ENCODE peak calls at places on chromosomes 7 and 10, in eight cellular contexts. D is heart right ventricle; P is psoas muscle; F is adrenal gland; E is naive thymus-derived CD4-positive, alpha-beta T cell; G is CD8-positive, alpha-beta T cell; M is heart left ventricle; A is A549. U is an unnamed sample.

GRCh38 chr10:101617102-101617823 is 29.1 kb downstream of the DPCD start:
- DNase-seq in D (no peak), P (no peak), E (no peak), M (no peak), G (no peak), F (no peak), A (no peak), U (no peak)

GRCh38 chr7:46600340-46600739 is 679.3 kb upstream of the IGFBP3 start:
- DNase-seq in G (no peak), D (no peak), E (no peak), A (no peak), F (no peak), M (peak; percentile 17), P (peak; percentile 49), U (no peak)

GRCh38 chr10:12835709-12836108 is 165.8 kb downstream of the CCDC3 start:
- DNase-seq in F (no peak), D (no peak), P (peak; percentile 33), A (no peak), G (no peak), M (no peak), E (no peak), U (no peak)

GRCh38 chr7:101754432-101755159 is 62.8 kb upstream of the CUX1 start:
- DNase-seq in E (no peak), A (peak; percentile 44), F (peak; percentile 35), P (no peak), D (no peak), G (no peak), M (no peak), U (no peak)

GRCh38 chr7:67487316-67487715 is 490.7 kb downstream of the TYW1 start:
- DNase-seq in F (no peak), A (no peak), D (no peak), M (no peak), E (no peak), G (no peak), P (no peak), U (no peak)

GRCh38 chr10:88865281-88865876 is 13.7 kb upstream of the ANKRD22 start:
- DNase-seq in M (no peak), F (no peak), P (no peak), A (peak; percentile 17), G (no peak), D (no peak), E (no peak), U (no peak)

GRCh38 chr7:13467111-13467547 is 522.3 kb downstream of the ETV1 start:
- DNase-seq in G (no peak), E (no peak), P (no peak), M (no peak), A (no peak), F (no peak), D (no peak), U (no peak)

GRCh38 chr10:123997013-123997412 is 96.4 kb downstream of the CHST15 start:
- DNase-seq in A (no peak), F (no peak), P (no peak), E (no peak), G (no peak), M (no peak), D (no peak), U (no peak)

GRCh38 chr10:122655524-122656307 is 43.9 kb downstream of the C10orf120 start:
- DNase-seq in P (no peak), M (no peak), G (no peak), E (no peak), D (no peak), A (no peak), F (no peak), U (no peak)

GRCh38 chr10:24938525-24938924 is 13.9 kb downstream of the PRTFDC1 start:
- DNase-seq in P (no peak), A (no peak), E (no peak), F (no peak), M (no peak), G (no peak), D (no peak), U (no peak)

GRCh38 chr7:31133497-31133896 is 81.4 kb downstream of the ADCYAP1R1 start:
- DNase-seq in G (no peak), D (no peak), E (no peak), F (no peak), A (no peak), P (no peak), M (no peak), U (no peak)

GRCh38 chr10:73248259-73248724 is 1.2 kb upstream of the DNAJC9 start:
- DNase-seq in A (no peak), M (no peak), G (no peak), E (no peak), F (no peak), P (no peak), D (no peak), U (no peak)

GRCh38 chr10:99598781-99599481 is 21.3 kb downstream of the SLC25A28 start:
- DNase-seq in F (no peak), G (no peak), M (no peak), E (no peak), A (no peak), D (no peak), P (no peak), U (no peak)

GRCh38 chr10:86401588-86402282 is 35.1 kb upstream of the GRID1 start:
- DNase-seq in G (no peak), D (no peak), M (no peak), A (peak; percentile 31), E (peak; percentile 53), P (peak; percentile 23), F (peak; percentile 37), U (peak; percentile 19)

GRCh38 chr10:73968101-73968515 is 29.8 kb upstream of the VCL start:
- DNase-seq in G (peak; percentile 9), D (no peak), A (peak; percentile 29), P (no peak), M (no peak), F (no peak), E (no peak), U (no peak)

GRCh38 chr10:125605167-125605566 is 77.8 kb downstream of the TEX36 start:
- DNase-seq in D (no peak), A (no peak), F (no peak), P (no peak), G (no peak), E (no peak), M (no peak), U (no peak)

GRCh38 chr10:132890301-132890700 is 52.1 kb downstream of the CFAP46 start:
- DNase-seq in D (no peak), M (no peak), E (no peak), F (no peak), P (no peak), G (no peak), A (no peak), U (no peak)

GRCh38 chr7:93902777-93903423 is 3.5 kb upstream of the GNGT1 start:
- DNase-seq in A (peak; percentile 74), G (no peak), M (no peak), E (no peak), P (no peak), F (peak; percentile 34), D (no peak), U (no peak)

GRCh38 chr7:51316262-51316665 is 345 bp downstream of the COBL start:
- DNase-seq in F (no peak), E (no peak), M (no peak), D (peak; percentile 30), A (peak; percentile 35), P (peak; percentile 53), G (no peak), U (no peak)

GRCh38 chr10:22712959-22713852 is 1.2 kb downstream of the PIP4K2A start:
- DNase-seq in M (peak; percentile 28), G (peak; percentile 21), F (peak; percentile 39), P (peak; percentile 21), D (peak; percentile 30), E (peak; percentile 39), A (no peak), U (peak; percentile 49)

GRCh38 chr7:19107392-19108147 is 9.9 kb downstream of the TWIST1 start:
- DNase-seq in F (no peak), M (no peak), E (no peak), G (no peak), A (no peak), D (peak; percentile 18), P (peak; percentile 13), U (no peak)

GRCh38 chr7:113873554-113874151 is 45.2 kb downstream of the PPP1R3A start:
- DNase-seq in M (no peak), D (no peak), A (no peak), P (no peak), E (no peak), F (no peak), G (no peak), U (no peak)

GRCh38 chr7:32921896-32922295 is 30.3 kb upstream of the KBTBD2 start:
- DNase-seq in P (no peak), D (no peak), F (no peak), M (no peak), E (no peak), A (no peak), G (no peak), U (no peak)

DNA sequence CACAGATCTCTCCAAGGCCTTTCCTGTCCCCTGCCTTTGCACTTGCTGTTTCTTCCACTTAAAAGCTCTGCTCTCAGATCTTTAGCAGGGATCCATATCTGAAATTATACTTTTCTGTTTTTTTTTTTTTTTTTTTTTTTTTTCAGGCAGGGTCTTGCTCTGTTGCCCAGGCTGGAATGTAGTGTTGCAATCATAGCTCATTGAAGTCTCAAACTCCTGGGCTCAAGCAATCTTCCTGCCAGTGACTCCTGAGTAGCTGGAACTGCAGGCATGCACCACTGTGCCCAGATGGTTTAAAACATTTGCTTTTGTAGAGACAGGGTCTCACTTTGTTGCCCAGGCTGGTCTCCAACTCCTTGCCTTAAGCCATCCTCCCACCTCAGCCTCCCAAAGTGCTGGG is 5.0 kb upstream of the TSPAN15 start:
- DNase-seq in A (peak; percentile 80), D (no peak), P (no peak), M (no peak), E (no peak), F (no peak), G (no peak), U (no peak)
- H3K4me1 ChIP-seq in A (peaks cover 65% of the 10 kb centered on the region), D (peaks cover 19% of the 10 kb centered on the region), P (peaks cover 25% of the 10 kb centered on the region), M (no peaks in the 10 kb centered on the region), E (peaks cover 6% of the 10 kb centered on the region), F (peaks cover 18% of the 10 kb centered on the region), G (no peaks in the 10 kb centered on the region), U (peaks cover 15% of the 10 kb centered on the region)

GRCh38 chr7:44381494-44382220 is 56.3 kb upstream of the CAMK2B start:
- DNase-seq in A (no peak), M (peak; percentile 3), G (no peak), D (no peak), F (no peak), P (no peak), E (no peak), U (no peak)
- H3K4me1 ChIP-seq in A (peaks cover 14% of the 10 kb centered on the region), M (no peaks in the 10 kb centered on the region), G (no peaks in the 10 kb centered on the region), D (peaks cover 26% of the 10 kb centered on the region), F (peaks cover 3% of the 10 kb centered on the region), P (peaks cover 29% of the 10 kb centered on the region), E (no peaks in the 10 kb centered on the region), U (no peaks in the 10 kb centered on the region)

GRCh38 chr10:71835671-71836593 is 15.1 kb downstream of the PSAP start:
- DNase-seq in F (peak; percentile 94), E (no peak), P (peak; percentile 72), A (no peak), G (no peak), M (peak; percentile 66), D (peak; percentile 69), U (no peak)
- H3K4me1 ChIP-seq in F (peaks cover 85% of the 10 kb centered on the region), E (peaks cover 12% of the 10 kb centered on the region), P (peaks cover 80% of the 10 kb centered on the region), A (peaks cover 75% of the 10 kb centered on the region), G (peaks cover 11% of the 10 kb centered on the region), M (peaks cover 59% of the 10 kb centered on the region), D (peaks cover 99% of the 10 kb centered on the region), U (peaks cover 35% of the 10 kb centered on the region)

GRCh38 chr10:80463868-80464267 is 9.8 kb downstream of the TSPAN14 start:
- DNase-seq in M (no peak), G (no peak), E (no peak), P (no peak), F (no peak), A (no peak), D (no peak), U (no peak)
- H3K4me1 ChIP-seq in M (peaks cover 64% of the 10 kb centered on the region), G (peaks cover 95% of the 10 kb centered on the region), E (peaks cover 88% of the 10 kb centered on the region), P (peaks cover 84% of the 10 kb centered on the region), F (peaks cover 90% of the 10 kb centered on the region), A (peaks cover 100% of the 10 kb centered on the region), D (peaks cover 100% of the 10 kb centered on the region), U (peaks cover 99% of the 10 kb centered on the region)

GRCh38 chr7:27600247-27600646 is 62.4 kb downstream of the HIBADH start:
- DNase-seq in M (no peak), P (no peak), A (no peak), E (no peak), G (no peak), F (no peak), D (no peak), U (no peak)
- H3K4me1 ChIP-seq in M (no peaks in the 10 kb centered on the region), P (no peaks in the 10 kb centered on the region), A (peaks cover 31% of the 10 kb centered on the region), E (no peaks in the 10 kb centered on the region), G (no peaks in the 10 kb centered on the region), F (no peaks in the 10 kb centered on the region), D (no peaks in the 10 kb centered on the region), U (no peaks in the 10 kb centered on the region)

U was measured in CD4-positive, alpha-beta memory T cell.